ENCODE peak calls at places on chromosome 22, in four cellular contexts. One of them, this sample, is unnamed.
A peak's percentile ranks its signal among the peaks of the same experiment; 100 is the strongest.

GRCh38 chr22:47132428-47132825 is 370.0 kb downstream of the TBC1D22A start:
- DNase-seq in activated T-helper 1 cell treated with anti-CD3 and anti-CD28 coated beads, Interleukin-2, amount 50 U/mL, for 16 hours: no peak
- DNase-seq in COR-L47: no peak
- DNase-seq in EL: no peak
- DNase-seq in this sample: peak; percentile 61

GRCh38 chr22:28424427-28425080 is 255.1 kb downstream of the TTC28 start:
- DNase-seq in activated T-helper 1 cell treated with anti-CD3 and anti-CD28 coated beads, Interleukin-2, amount 50 U/mL, for 16 hours: no peak
- DNase-seq in COR-L47: peak; percentile 13
- DNase-seq in EL: peak; percentile 9
- DNase-seq in this sample: no peak

GRCh38 chr22:41425704-41426365 is 20.8 kb downstream of the TOB2 start:
- DNase-seq in activated T-helper 1 cell treated with anti-CD3 and anti-CD28 coated beads, Interleukin-2, amount 50 U/mL, for 16 hours: no peak
- DNase-seq in COR-L47: no peak
- DNase-seq in EL: no peak
- DNase-seq in this sample: no peak

GRCh38 chr22:42427211-42427610 is 5.0 kb downstream of the NFAM1 start:
- DNase-seq in activated T-helper 1 cell treated with anti-CD3 and anti-CD28 coated beads, Interleukin-2, amount 50 U/mL, for 16 hours: no peak
- DNase-seq in COR-L47: peak; percentile 76
- DNase-seq in EL: no peak
- DNase-seq in this sample: no peak

GRCh38 chr22:49303061-49303735 is 524.5 kb downstream of the BRD1 start:
- DNase-seq in activated T-helper 1 cell treated with anti-CD3 and anti-CD28 coated beads, Interleukin-2, amount 50 U/mL, for 16 hours: no peak
- DNase-seq in COR-L47: no peak
- DNase-seq in EL: no peak
- DNase-seq in this sample: peak; percentile 36

GRCh38 chr22:27206001-27206746 is 548.8 kb downstream of the MIAT start:
- DNase-seq in activated T-helper 1 cell treated with anti-CD3 and anti-CD28 coated beads, Interleukin-2, amount 50 U/mL, for 16 hours: no peak
- DNase-seq in COR-L47: no peak
- DNase-seq in EL: no peak
- DNase-seq in this sample: no peak

GRCh38 chr22:21613553-21614233 is 16.1 kb downstream of the YDJC start:
- DNase-seq in activated T-helper 1 cell treated with anti-CD3 and anti-CD28 coated beads, Interleukin-2, amount 50 U/mL, for 16 hours: no peak
- DNase-seq in COR-L47: no peak
- DNase-seq in EL: no peak
- DNase-seq in this sample: no peak

GRCh38 chr22:20424937-20425587 is 12.6 kb downstream of the SCARF2 start:
- DNase-seq in activated T-helper 1 cell treated with anti-CD3 and anti-CD28 coated beads, Interleukin-2, amount 50 U/mL, for 16 hours: no peak
- DNase-seq in COR-L47: no peak
- DNase-seq in EL: no peak
- DNase-seq in this sample: peak; percentile 89

GRCh38 chr22:50191041-50191740 is 5.5 kb downstream of the TRABD start:
- DNase-seq in activated T-helper 1 cell treated with anti-CD3 and anti-CD28 coated beads, Interleukin-2, amount 50 U/mL, for 16 hours: peak; percentile 59
- DNase-seq in COR-L47: no peak
- DNase-seq in EL: no peak
- DNase-seq in this sample: peak; percentile 87

GRCh38 chr22:26463688-26464087 is 19.9 kb downstream of the HPS4 start:
- DNase-seq in activated T-helper 1 cell treated with anti-CD3 and anti-CD28 coated beads, Interleukin-2, amount 50 U/mL, for 16 hours: no peak
- DNase-seq in COR-L47: no peak
- DNase-seq in EL: no peak
- DNase-seq in this sample: no peak

GRCh38 chr22:48940988-48941902 is 886.4 kb downstream of the BRD1 start:
- DNase-seq in activated T-helper 1 cell treated with anti-CD3 and anti-CD28 coated beads, Interleukin-2, amount 50 U/mL, for 16 hours: no peak
- DNase-seq in COR-L47: no peak
- DNase-seq in EL: no peak
- DNase-seq in this sample: no peak

GRCh38 chr22:38831166-38831945 is 12.5 kb downstream of the NPTXR start:
- DNase-seq in activated T-helper 1 cell treated with anti-CD3 and anti-CD28 coated beads, Interleukin-2, amount 50 U/mL, for 16 hours: no peak
- DNase-seq in COR-L47: no peak
- DNase-seq in EL: peak; percentile 78
- DNase-seq in this sample: no peak

This sample was measured in kidney.